ENCODE peak calls at places on chromosomes 13 and 19, in six cellular contexts. One of them, this sample, is unnamed.

GRCh38 chr19:29841209-29841558 is 29.4 kb downstream of the CCNE1 start:
- DNase-seq in stimulated activated CD4-positive, alpha-beta T cell treated with anti-CD3 and anti-CD28 coated beads, Interleukin-2, amount 100 ng/mL, for 24 hours: no peak
- DNase-seq in pancreas: no peak
- DNase-seq in AML-193: no peak
- DNase-seq in left colon: no peak
- DNase-seq in Calu3: no peak
- DNase-seq in this sample: no peak

GRCh38 chr13:112838038-112838965 is 130.7 kb upstream of the MCF2L start:
- DNase-seq in stimulated activated CD4-positive, alpha-beta T cell treated with anti-CD3 and anti-CD28 coated beads, Interleukin-2, amount 100 ng/mL, for 24 hours: no peak
- DNase-seq in pancreas: no peak
- DNase-seq in AML-193: no peak
- DNase-seq in left colon: no peak
- DNase-seq in Calu3: no peak
- DNase-seq in this sample: no peak

GRCh38 chr13:23844132-23844531 is 45.1 kb downstream of the MIPEP start:
- DNase-seq in stimulated activated CD4-positive, alpha-beta T cell treated with anti-CD3 and anti-CD28 coated beads, Interleukin-2, amount 100 ng/mL, for 24 hours: no peak
- DNase-seq in pancreas: no peak
- DNase-seq in AML-193: no peak
- DNase-seq in left colon: no peak
- DNase-seq in Calu3: no peak
- DNase-seq in this sample: no peak

GRCh38 chr13:80345771-80346510 is 5.0 kb upstream of the SPRY2 start:
- DNase-seq in stimulated activated CD4-positive, alpha-beta T cell treated with anti-CD3 and anti-CD28 coated beads, Interleukin-2, amount 100 ng/mL, for 24 hours: no peak
- DNase-seq in pancreas: no peak
- DNase-seq in AML-193: no peak
- DNase-seq in left colon: no peak
- DNase-seq in Calu3: no peak
- DNase-seq in this sample: no peak

GRCh38 chr13:26508885-26509284 is 48.6 kb upstream of the WASF3 start:
- DNase-seq in stimulated activated CD4-positive, alpha-beta T cell treated with anti-CD3 and anti-CD28 coated beads, Interleukin-2, amount 100 ng/mL, for 24 hours: no peak
- DNase-seq in pancreas: no peak
- DNase-seq in AML-193: no peak
- DNase-seq in left colon: peak
- DNase-seq in Calu3: no peak
- DNase-seq in this sample: no peak

GRCh38 chr19:45009625-45010255 is 8.5 kb downstream of the RELB start:
- DNase-seq in stimulated activated CD4-positive, alpha-beta T cell treated with anti-CD3 and anti-CD28 coated beads, Interleukin-2, amount 100 ng/mL, for 24 hours: no peak
- DNase-seq in pancreas: no peak
- DNase-seq in AML-193: no peak
- DNase-seq in left colon: no peak
- DNase-seq in Calu3: no peak
- DNase-seq in this sample: no peak

GRCh38 chr13:31859546-31859945 is 120.2 kb downstream of the RXFP2 start:
- DNase-seq in stimulated activated CD4-positive, alpha-beta T cell treated with anti-CD3 and anti-CD28 coated beads, Interleukin-2, amount 100 ng/mL, for 24 hours: no peak
- DNase-seq in pancreas: no peak
- DNase-seq in AML-193: no peak
- DNase-seq in left colon: no peak
- DNase-seq in Calu3: no peak
- DNase-seq in this sample: no peak

GRCh38 chr13:52405369-52405766 is 604 bp downstream of the THSD1 start:
- DNase-seq in stimulated activated CD4-positive, alpha-beta T cell treated with anti-CD3 and anti-CD28 coated beads, Interleukin-2, amount 100 ng/mL, for 24 hours: no peak
- DNase-seq in pancreas: no peak
- DNase-seq in AML-193: no peak
- DNase-seq in left colon: no peak
- DNase-seq in Calu3: no peak
- DNase-seq in this sample: no peak

GRCh38 chr13:24746618-24747247 is 17.2 kb upstream of the RNF17 start:
- DNase-seq in stimulated activated CD4-positive, alpha-beta T cell treated with anti-CD3 and anti-CD28 coated beads, Interleukin-2, amount 100 ng/mL, for 24 hours: no peak
- DNase-seq in pancreas: no peak
- DNase-seq in AML-193: no peak
- DNase-seq in left colon: no peak
- DNase-seq in Calu3: peak
- DNase-seq in this sample: no peak

GRCh38 chr13:88436974-88437373 is 765.8 kb downstream of the SLITRK5 start:
- DNase-seq in stimulated activated CD4-positive, alpha-beta T cell treated with anti-CD3 and anti-CD28 coated beads, Interleukin-2, amount 100 ng/mL, for 24 hours: no peak
- DNase-seq in pancreas: no peak
- DNase-seq in AML-193: no peak
- DNase-seq in left colon: no peak
- DNase-seq in Calu3: no peak
- DNase-seq in this sample: no peak

GRCh38 chr19:1475751-1476437 is 3.1 kb downstream of the C19orf25 start:
- DNase-seq in stimulated activated CD4-positive, alpha-beta T cell treated with anti-CD3 and anti-CD28 coated beads, Interleukin-2, amount 100 ng/mL, for 24 hours: no peak
- DNase-seq in pancreas: no peak
- DNase-seq in AML-193: no peak
- DNase-seq in left colon: no peak
- DNase-seq in Calu3: no peak
- DNase-seq in this sample: no peak